ENCODE peak calls at places on chromosomes 6 and 20, in six cellular contexts. J is SK-N-SH, E is endothelial cell, K is T-helper 1 cell, H is progenitor cell of endocrine pancreas, D is Ammon's horn. Z is an unnamed sample.

GRCh38 chr6:40542175-40542764 is 44.9 kb downstream of the LRFN2 start:
- DNase-seq in H (no peak), J (no peak), K (no peak), E (no peak), D (no peak), Z (no peak)

GRCh38 chr6:100663219-100663863 is 198.6 kb upstream of the SIM1 start:
- DNase-seq in J (no peak), E (no peak), H (no peak), K (no peak), D (no peak), Z (no peak)

GRCh38 chr20:47066484-47067270 is 172.0 kb downstream of the EYA2 start:
- DNase-seq in H (no peak), D (no peak), K (no peak), J (no peak), E (no peak), Z (no peak)

GRCh38 chr20:44704551-44704971 is 10.6 kb upstream of the CCN5 start:
- DNase-seq in D (no peak), J (no peak), E (no peak), H (no peak), K (no peak), Z (no peak)

GRCh38 chr6:116266803-116267202 is 12.9 kb downstream of the TSPYL1 start:
- DNase-seq in K (no peak), E (no peak), J (no peak), H (no peak), D (no peak), Z (no peak)

GRCh38 chr6:97705568-97705967 is 422.6 kb upstream of the MMS22L start:
- DNase-seq in D (peak), E (no peak), J (peak), K (no peak), H (no peak), Z (peak)

GRCh38 chr20:35952480-35953410 is 1.6 kb downstream of the SCAND1 start:
- DNase-seq in H (no peak), K (no peak), E (no peak), J (no peak), D (no peak), Z (no peak)

GRCh38 chr6:100706491-100706890 is 174.6 kb downstream of the ASCC3 start:
- DNase-seq in H (no peak), D (no peak), E (no peak), K (no peak), J (no peak), Z (no peak)

GRCh38 chr6:106162926-106163325 is 76.8 kb downstream of the PRDM1 start:
- DNase-seq in H (no peak), D (no peak), J (no peak), K (no peak), E (no peak), Z (no peak)

GRCh38 chr6:140537211-140537610 is 1162.8 kb upstream of the CITED2 start:
- DNase-seq in J (no peak), D (no peak), K (no peak), H (no peak), E (no peak), Z (no peak)

GRCh38 chr6:95923518-95923917 is 92.3 kb upstream of the FUT9 start:
- DNase-seq in H (no peak), J (peak), K (no peak), E (peak), D (peak), Z (no peak)

GRCh38 chr6:36839819-36840379 is 655 bp upstream of the CPNE5 start:
- DNase-seq in J (peak), K (peak), H (peak), E (peak), D (no peak), Z (no peak)

GRCh38 chr6:52725530-52726192 is 37.6 kb downstream of the GSTA2 start:
- DNase-seq in K (no peak), E (no peak), H (no peak), J (no peak), D (no peak), Z (no peak)

GRCh38 chr20:61609461-61609860 is 357.4 kb downstream of the CDH4 start:
- DNase-seq in D (no peak), H (no peak), K (no peak), J (no peak), E (no peak), Z (no peak)

GRCh38 chr6:128731249-128732165 is 151.4 kb upstream of the LAMA2 start:
- DNase-seq in E (peak), J (peak), H (no peak), D (peak), K (no peak), Z (peak)